ENCODE peak calls at places on chromosomes 5 and 9, in four cellular contexts. W is HepG2, K is GM12878, G is H1. P is an unnamed sample.

GRCh38 chr5:109705596-109705995 is 15.9 kb downstream of the MAN2A1 start:
- DNase-seq in W (no peak), K (no peak), G (no peak), P (no peak)

GRCh38 chr5:160938532-160938931 is 86.5 kb upstream of the ATP10B start:
- DNase-seq in W (peak; percentile 24), K (no peak), G (no peak), P (no peak)

GRCh38 chr5:94228791-94229190 is 389.6 kb downstream of the KIAA0825 start:
- DNase-seq in W (no peak), K (no peak), G (no peak), P (no peak)

GRCh38 chr5:122129332-122129731 is at the start of gene ZNF474:
- DNase-seq in W (no peak), K (no peak), G (no peak), P (peak; percentile 72)

GRCh38 chr9:36345103-36345846 is 54.8 kb downstream of the RNF38 start:
- DNase-seq in W (no peak), K (no peak), G (no peak), P (no peak)

GRCh38 chr9:94649100-94649855 is 10.0 kb upstream of the FBP1 start:
- DNase-seq in W (no peak), K (no peak), G (no peak), P (no peak)

GRCh38 chr5:106290841-106291240 is 1379.9 kb downstream of the EFNA5 start:
- DNase-seq in W (no peak), K (no peak), G (no peak), P (no peak)

GRCh38 chr9:70013598-70014196 is 30.0 kb upstream of the MAMDC2 start:
- DNase-seq in W (no peak), K (no peak), G (no peak), P (no peak)

GRCh38 chr5:75710630-75711029 is 6.6 kb downstream of the POC5 start:
- DNase-seq in W (no peak), K (no peak), G (no peak), P (no peak)

GRCh38 chr9:123656565-123656964 is 273.4 kb downstream of the DENND1A start:
- DNase-seq in W (no peak), K (no peak), G (no peak), P (no peak)

GRCh38 chr5:110054240-110054639 is 364.5 kb downstream of the MAN2A1 start:
- DNase-seq in W (peak; percentile 9), K (peak; percentile 12), G (no peak), P (no peak)

GRCh38 chr5:116859666-116860320 is 285.2 kb upstream of the SEMA6A start:
- DNase-seq in W (peak; percentile 33), K (no peak), G (no peak), P (no peak)

GRCh38 chr5:130227699-130228098 is 323.4 kb downstream of the CHSY3 start:
- DNase-seq in W (no peak), K (no peak), G (no peak), P (no peak)

GRCh38 chr9:98881836-98882568 is 61.7 kb upstream of the COL15A1 start:
- DNase-seq in W (no peak), K (no peak), G (no peak), P (no peak)

GRCh38 chr5:174402224-174402812 is 322.1 kb upstream of the MSX2 start:
- DNase-seq in W (no peak), K (no peak), G (peak; percentile 30), P (no peak)
- TF ChIP-seq SUZ12 in W (no peak), K (no peak), G (no peak), P (no peak)

GRCh38 chr5:72849546-72849945 is 33.1 kb downstream of the TNPO1 start:
- DNase-seq in W (no peak), K (no peak), G (no peak), P (no peak)
- H3K9ac ChIP-seq in W (peak overlapping the region; percentile 94), K (peak overlapping the region; percentile 76), G (no peak overlapping the region), P (peak overlapping the region; percentile 86)

GRCh38 chr5:149869266-149869875 is 75.2 kb downstream of the PDE6A start:
- DNase-seq in W (no peak), K (no peak), G (no peak), P (no peak)
- TF ChIP-seq SUZ12 in W (no peak), K (no peak), G (no peak), P (no peak)

GRCh38 chr5:137268646-137269045 is 230.5 kb downstream of the SPOCK1 start:
- DNase-seq in W (no peak), K (no peak), G (no peak), P (no peak)

GRCh38 chr5:137265457-137265856 is 233.7 kb downstream of the SPOCK1 start:
- DNase-seq in W (no peak), K (no peak), G (no peak), P (no peak)

GRCh38 chr5:137272831-137273230 is 226.3 kb downstream of the SPOCK1 start:
- DNase-seq in W (no peak), K (no peak), G (no peak), P (no peak)

GRCh38 chr5:137269886-137270285 is 229.2 kb downstream of the SPOCK1 start:
- DNase-seq in W (no peak), K (no peak), G (no peak), P (no peak)

GRCh38 chr5:137269297-137269696 is 229.8 kb downstream of the SPOCK1 start:
- DNase-seq in W (no peak), K (no peak), G (no peak), P (no peak)
- H3K9ac ChIP-seq in W (no peak overlapping the region), K (no peak overlapping the region), G (no peak overlapping the region), P (no peak overlapping the region)